ENCODE peak calls at places on chromosomes 5 and 9, in nine cellular contexts. U is left ventricle myocardium inferior; A is GM23338; C is keratinocyte; H is fibroblast of lung; M is upper lobe of right lung; W is CD8-positive, alpha-beta T cell; T is breast epithelium; R is OCI-LY7. D is an unnamed sample.

GRCh38 chr9:19116391-19116790 is 10.9 kb downstream of the PLIN2 start:
- DNase-seq in U (peak; percentile 60), A (no peak), C (no peak), H (peak; percentile 83), M (no peak), W (no peak), T (no peak), R (no peak), D (no peak)

GRCh38 chr5:56129288-56129687 is 103.8 kb downstream of the ANKRD55 start:
- DNase-seq in U (no peak), A (no peak), C (no peak), H (no peak), M (no peak), W (no peak), T (no peak), R (no peak), D (no peak)

GRCh38 chr9:117825609-117826347 is 121.6 kb downstream of the TLR4 start:
- DNase-seq in U (no peak), A (no peak), C (no peak), H (no peak), M (no peak), W (peak; percentile 1), T (no peak), R (no peak), D (no peak)

GRCh38 chr9:12853021-12853420 is 78.2 kb downstream of the LURAP1L start:
- DNase-seq in U (no peak), A (no peak), C (no peak), H (no peak), M (no peak), W (no peak), T (no peak), R (no peak), D (no peak)

GRCh38 chr5:96219580-96220281 is 213.3 kb downstream of the PCSK1 start:
- DNase-seq in U (no peak), A (no peak), C (no peak), H (peak; percentile 44), M (no peak), W (no peak), T (no peak), R (no peak), D (no peak)

GRCh38 chr9:136306691-136307208 is 2.9 kb upstream of the CCDC187 start:
- DNase-seq in U (no peak), A (peak; percentile 27), C (no peak), H (no peak), M (no peak), W (no peak), T (no peak), R (no peak), D (no peak)

GRCh38 chr5:95317085-95317484 is 32.2 kb upstream of the MCTP1 start:
- DNase-seq in U (no peak), A (peak; percentile 55), C (no peak), H (no peak), M (no peak), W (no peak), T (no peak), R (no peak), D (no peak)

GRCh38 chr9:79896390-79896789 is 324.6 kb downstream of the TLE4 start:
- DNase-seq in U (no peak), A (no peak), C (no peak), H (no peak), M (no peak), W (no peak), T (no peak), R (no peak), D (no peak)

GRCh38 chr5:150209020-150209635 is 19.3 kb downstream of the SLC6A7 start:
- DNase-seq in U (no peak), A (no peak), C (peak; percentile 55), H (peak; percentile 84), M (peak; percentile 71), W (no peak), T (no peak), R (no peak), D (no peak)

GRCh38 chr5:41574391-41574790 is 64.0 kb upstream of the PLCXD3 start:
- DNase-seq in U (no peak), A (no peak), C (no peak), H (no peak), M (no peak), W (no peak), T (no peak), R (no peak), D (no peak)

GRCh38 chr9:94870793-94871558 is 144.5 kb downstream of the AOPEP start:
- DNase-seq in U (peak; percentile 65), A (no peak), C (peak; percentile 71), H (no peak), M (no peak), W (no peak), T (no peak), R (no peak), D (no peak)

GRCh38 chr9:121557581-121558422 is 58.2 kb upstream of the GGTA1 start:
- DNase-seq in U (peak; percentile 65), A (peak; percentile 79), C (no peak), H (peak; percentile 87), M (peak; percentile 76), W (no peak), T (peak; percentile 66), R (peak; percentile 31), D (peak; percentile 65)

DNA sequence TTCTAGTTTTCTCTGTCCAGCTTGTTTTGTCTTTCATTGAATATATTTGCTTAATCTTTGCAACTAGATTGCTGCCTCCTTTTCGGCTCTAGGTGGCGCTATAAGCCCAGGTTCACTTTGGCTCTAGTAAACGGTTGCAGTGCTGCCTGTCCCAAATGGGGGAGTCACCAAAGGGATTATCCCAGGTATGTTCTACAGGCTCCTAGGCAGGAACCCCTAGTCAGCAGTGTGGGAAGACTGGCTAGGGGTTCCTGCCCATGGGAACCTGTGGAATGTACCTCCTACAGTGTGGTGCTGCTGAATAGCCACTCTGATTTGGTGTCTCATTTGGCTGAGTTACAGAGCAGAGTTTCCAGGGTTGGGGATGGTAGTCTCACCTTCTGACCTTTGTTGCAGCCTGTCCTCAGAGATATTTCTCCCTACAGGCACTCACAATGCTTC is 85.2 kb downstream of the ARSB start:
- DNase-seq in U (no peak), A (peak; percentile 91), C (peak; percentile 23), H (peak; percentile 70), M (no peak), W (no peak), T (no peak), R (peak; percentile 32), D (no peak)
- TF ChIP-seq CTCF in U (peak; percentile 75), A (peak; percentile 99), C (peak; percentile 85), H (peak; percentile 86), M (peak; percentile 68), W (no peak), T (no peak), R (peak; percentile 84), D (peak; percentile 63)

GRCh38 chr9:22683393-22684075 is 236.9 kb downstream of the DMRTA1 start:
- DNase-seq in U (no peak), A (no peak), C (no peak), H (peak; percentile 77), M (no peak), W (no peak), T (no peak), R (peak; percentile 53), D (no peak)

DNA sequence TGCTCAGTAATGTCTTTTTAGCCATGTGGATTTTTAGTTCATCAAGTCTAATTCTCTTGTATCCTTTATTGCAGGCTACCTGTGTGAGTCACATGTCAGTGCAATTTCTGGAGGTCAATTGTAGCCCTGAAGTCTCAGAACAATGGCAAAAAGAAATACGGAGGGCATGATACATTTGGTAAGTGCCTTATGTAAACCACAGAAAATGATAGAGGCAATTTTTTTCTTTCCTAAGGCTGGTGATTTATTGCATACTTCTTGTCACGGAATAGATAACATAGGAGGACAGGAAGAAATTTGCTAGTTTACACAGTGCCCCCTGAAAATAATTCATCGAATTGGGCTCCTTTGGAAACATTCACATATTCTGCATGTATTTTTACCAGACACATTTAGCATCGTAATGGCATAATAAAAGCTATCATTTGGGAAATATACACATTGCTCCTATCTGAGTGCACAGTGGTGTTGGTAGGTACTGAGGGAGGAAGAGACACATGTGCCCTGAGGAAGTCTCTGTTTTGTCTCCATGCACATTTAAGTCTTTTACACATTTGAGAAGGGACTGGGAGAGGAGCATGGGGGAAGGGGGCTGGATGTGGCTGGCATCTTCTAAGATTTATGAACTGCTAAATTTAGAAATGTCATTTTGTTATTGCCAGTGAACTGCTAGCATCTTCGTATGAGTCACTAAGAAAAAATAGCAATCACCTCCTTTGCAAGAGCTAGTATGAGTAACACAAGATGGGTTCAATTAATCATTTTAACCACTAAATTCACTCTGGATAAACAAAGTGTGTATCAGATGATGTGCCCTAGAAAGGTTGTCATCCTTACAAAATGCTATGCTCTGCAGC is 236.1 kb downstream of the DMRTA1 start:
- DNase-seq in U (no peak), A (no peak), C (no peak), H (peak; percentile 91), M (no peak), W (no peak), T (no peak), R (peak; percentile 12), D (no peak)
- H3K27ac ChIP-seq in U (no peak overlapping the region), A (no peak overlapping the region), C (no peak overlapping the region), H (peak overlapping the region; percentile 39), M (no peak overlapping the region), W (no peak overlapping the region), T (no peak overlapping the region), R (peak overlapping the region; percentile 13), D (no peak overlapping the region)

GRCh38 chr9:127945338-127945737 is 7.7 kb upstream of the DPM2 start:
- DNase-seq in U (no peak), A (no peak), C (no peak), H (no peak), M (no peak), W (no peak), T (no peak), R (no peak), D (no peak)

GRCh38 chr9:127943011-127943662 is 5.5 kb upstream of the DPM2 start:
- DNase-seq in U (no peak), A (no peak), C (no peak), H (no peak), M (no peak), W (no peak), T (no peak), R (no peak), D (no peak)

GRCh38 chr9:127942152-127943010 is 4.7 kb upstream of the DPM2 start:
- DNase-seq in U (peak; percentile 71), A (peak; percentile 85), C (no peak), H (peak; percentile 75), M (peak; percentile 86), W (no peak), T (no peak), R (peak; percentile 72), D (no peak)

GRCh38 chr9:127944586-127945218 is 7.0 kb upstream of the DPM2 start:
- DNase-seq in U (no peak), A (no peak), C (no peak), H (no peak), M (no peak), W (no peak), T (no peak), R (no peak), D (no peak)

DNA sequence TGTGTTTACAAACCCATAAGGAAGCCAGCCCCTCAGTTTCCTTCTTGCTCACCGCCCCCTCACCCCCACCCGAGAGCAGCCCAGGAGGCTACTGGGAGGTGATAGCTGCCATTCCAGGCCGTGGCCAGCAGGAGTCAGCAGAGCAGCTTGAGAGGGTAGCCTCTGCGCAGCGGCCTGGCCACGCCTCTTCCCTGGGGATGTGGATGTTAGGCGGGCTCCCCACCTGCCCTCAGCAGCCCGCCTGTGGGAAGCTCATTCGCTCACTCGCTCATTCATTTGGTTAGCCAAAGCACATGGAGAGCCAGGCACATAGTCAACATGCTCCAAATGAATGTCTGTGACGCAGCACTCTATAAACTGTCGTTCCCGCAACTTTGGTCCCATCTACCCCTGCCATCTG is 6.1 kb upstream of the DPM2 start:
- DNase-seq in U (peak; percentile 86), A (peak; percentile 95), C (no peak), H (peak; percentile 73), M (peak; percentile 93), W (peak; percentile 49), T (peak; percentile 83), R (peak; percentile 87), D (peak; percentile 84)
- TF ChIP-seq CTCF in U (peak; percentile 91), A (peak; percentile 88), C (peak; percentile 87), H (peak; percentile 89), M (peak; percentile 92), W (peak; percentile 83), T (peak; percentile 92), R (peak; percentile 92), D (peak; percentile 84)

GRCh38 chr5:14744296-14745187 is 80.0 kb downstream of the OTULIN start:
- DNase-seq in U (peak; percentile 33), A (no peak), C (no peak), H (no peak), M (no peak), W (no peak), T (no peak), R (peak; percentile 62), D (peak; percentile 63)
- H3K27ac ChIP-seq in U (peak overlapping the region; percentile 77), A (no peak overlapping the region), C (no peak overlapping the region), H (no peak overlapping the region), M (no peak overlapping the region), W (no peak overlapping the region), T (no peak overlapping the region), R (peak overlapping the region; percentile 86), D (no peak overlapping the region)